ENCODE peak calls at places on chromosome 11, in five cellular contexts. One of them, this sample, is unnamed.

GRCh38 chr11:130601141-130601540 is 152.7 kb downstream of the ADAMTS15 start:
- DNase-seq in AG04450: no peak
- DNase-seq in nucleus accumbens: no peak
- DNase-seq in left colon: peak; percentile 72
- DNase-seq in A673: peak; percentile 54
- DNase-seq in this sample: no peak

GRCh38 chr11:128463386-128463829 is 124.0 kb downstream of the ETS1 start:
- DNase-seq in AG04450: no peak
- DNase-seq in nucleus accumbens: no peak
- DNase-seq in left colon: no peak
- DNase-seq in A673: no peak
- DNase-seq in this sample: no peak

GRCh38 chr11:77181799-77182541 is 53.9 kb downstream of the MYO7A start:
- DNase-seq in AG04450: no peak
- DNase-seq in nucleus accumbens: no peak
- DNase-seq in left colon: no peak
- DNase-seq in A673: no peak
- DNase-seq in this sample: no peak

GRCh38 chr11:127058524-127058923 is 58.0 kb upstream of the KIRREL3 start:
- DNase-seq in AG04450: no peak
- DNase-seq in nucleus accumbens: no peak
- DNase-seq in left colon: no peak
- DNase-seq in A673: no peak
- DNase-seq in this sample: no peak

GRCh38 chr11:17186932-17187692 is 20.7 kb downstream of the PIK3C2A start:
- DNase-seq in AG04450: no peak
- DNase-seq in nucleus accumbens: no peak
- DNase-seq in left colon: no peak
- DNase-seq in A673: no peak
- DNase-seq in this sample: no peak

GRCh38 chr11:80779907-80780615 is 1339.2 kb upstream of the TENM4 start:
- DNase-seq in AG04450: no peak
- DNase-seq in nucleus accumbens: no peak
- DNase-seq in left colon: no peak
- DNase-seq in A673: no peak
- DNase-seq in this sample: no peak

GRCh38 chr11:28072321-28072720 is 35.6 kb downstream of the KIF18A start:
- DNase-seq in AG04450: no peak
- DNase-seq in nucleus accumbens: no peak
- DNase-seq in left colon: no peak
- DNase-seq in A673: no peak
- DNase-seq in this sample: no peak

GRCh38 chr11:35589281-35589680 is 29.0 kb upstream of the FJX1 start:
- DNase-seq in AG04450: no peak
- DNase-seq in nucleus accumbens: no peak
- DNase-seq in left colon: no peak
- DNase-seq in A673: no peak
- DNase-seq in this sample: no peak

GRCh38 chr11:33674035-33674814 is 26.4 kb downstream of the C11orf91 start:
- DNase-seq in AG04450: peak; percentile 53
- DNase-seq in nucleus accumbens: no peak
- DNase-seq in left colon: no peak
- DNase-seq in A673: no peak
- DNase-seq in this sample: no peak

GRCh38 chr11:77503006-77503405 is 29.1 kb upstream of the PAK1 start:
- DNase-seq in AG04450: no peak
- DNase-seq in nucleus accumbens: no peak
- DNase-seq in left colon: no peak
- DNase-seq in A673: no peak
- DNase-seq in this sample: no peak

GRCh38 chr11:133726576-133726975 is 118.7 kb downstream of the SPATA19 start:
- DNase-seq in AG04450: no peak
- DNase-seq in nucleus accumbens: no peak
- DNase-seq in left colon: no peak
- DNase-seq in A673: no peak
- DNase-seq in this sample: no peak

GRCh38 chr11:96178014-96178745 is 164.8 kb downstream of the MAML2 start:
- DNase-seq in AG04450: no peak
- DNase-seq in nucleus accumbens: no peak
- DNase-seq in left colon: no peak
- DNase-seq in A673: no peak
- DNase-seq in this sample: no peak

GRCh38 chr11:24556693-24557092 is 59.8 kb downstream of the LUZP2 start:
- DNase-seq in AG04450: no peak
- DNase-seq in nucleus accumbens: no peak
- DNase-seq in left colon: no peak
- DNase-seq in A673: no peak
- DNase-seq in this sample: no peak

GRCh38 chr11:58165504-58166106 is 23.3 kb upstream of the OR9Q2 start:
- DNase-seq in AG04450: no peak
- DNase-seq in nucleus accumbens: no peak
- DNase-seq in left colon: no peak
- DNase-seq in A673: no peak
- DNase-seq in this sample: no peak

GRCh38 chr11:77147668-77148321 is 19.7 kb downstream of the MYO7A start:
- DNase-seq in AG04450: no peak
- DNase-seq in nucleus accumbens: no peak
- DNase-seq in left colon: no peak
- DNase-seq in A673: peak; percentile 77
- DNase-seq in this sample: no peak

GRCh38 chr11:11849127-11849746 is 7.5 kb downstream of the USP47 start:
- DNase-seq in AG04450: no peak
- DNase-seq in nucleus accumbens: peak; percentile 8
- DNase-seq in left colon: peak; percentile 46
- DNase-seq in A673: peak; percentile 79
- DNase-seq in this sample: peak; percentile 43

GRCh38 chr11:42066113-42066512 is 606.7 kb upstream of the LRRC4C start:
- DNase-seq in AG04450: no peak
- DNase-seq in nucleus accumbens: no peak
- DNase-seq in left colon: no peak
- DNase-seq in A673: no peak
- DNase-seq in this sample: no peak

GRCh38 chr11:26851696-26852095 is 129.8 kb upstream of the SLC5A12 start:
- DNase-seq in AG04450: no peak
- DNase-seq in nucleus accumbens: no peak
- DNase-seq in left colon: no peak
- DNase-seq in A673: no peak
- DNase-seq in this sample: no peak

GRCh38 chr11:110251837-110252236 is 44.6 kb downstream of the RDX start:
- DNase-seq in AG04450: no peak
- DNase-seq in nucleus accumbens: no peak
- DNase-seq in left colon: no peak
- DNase-seq in A673: peak; percentile 21
- DNase-seq in this sample: no peak

GRCh38 chr11:86934263-86934932 is 20.8 kb downstream of the FZD4 start:
- DNase-seq in AG04450: no peak
- DNase-seq in nucleus accumbens: no peak
- DNase-seq in left colon: no peak
- DNase-seq in A673: no peak
- DNase-seq in this sample: no peak

GRCh38 chr11:122769126-122769780 is 69.0 kb upstream of the CRTAM start:
- DNase-seq in AG04450: no peak
- DNase-seq in nucleus accumbens: no peak
- DNase-seq in left colon: no peak
- DNase-seq in A673: no peak
- DNase-seq in this sample: no peak

GRCh38 chr11:31764766-31765165 is 46.4 kb downstream of the PAX6 start:
- DNase-seq in AG04450: no peak
- DNase-seq in nucleus accumbens: no peak
- DNase-seq in left colon: no peak
- DNase-seq in A673: peak; percentile 93
- DNase-seq in this sample: peak; percentile 33

GRCh38 chr11:33773399-33774355 is 643 bp downstream of the FBXO3 start:
- DNase-seq in AG04450: no peak
- DNase-seq in nucleus accumbens: no peak
- DNase-seq in left colon: peak; percentile 30
- DNase-seq in A673: peak; percentile 52
- DNase-seq in this sample: no peak

GRCh38 chr11:27429740-27430451 is 42.7 kb downstream of the LGR4 start:
- DNase-seq in AG04450: no peak
- DNase-seq in nucleus accumbens: no peak
- DNase-seq in left colon: no peak
- DNase-seq in A673: peak; percentile 47
- DNase-seq in this sample: no peak